ENCODE peak calls at places on chromosomes 3 and 15, in six cellular contexts. E, B, G, H, C and O are unnamed samples.

GRCh38 chr15:40743921-40744809 is 10.9 kb downstream of the RMDN3 start:
- DNase-seq in E (no peak), H (no peak), G (no peak), B (peak), C (no peak), O (no peak)

GRCh38 chr15:65902373-65902772 is 33.1 kb downstream of the RAB11A start:
- DNase-seq in G (no peak), B (peak), E (peak), H (peak), C (peak), O (no peak)

GRCh38 chr15:73856458-73857192 is 16.7 kb upstream of the TBC1D21 start:
- DNase-seq in G (no peak), H (no peak), E (no peak), B (peak), C (no peak), O (no peak)

GRCh38 chr3:190024912-190025311 is 95.8 kb downstream of the P3H2 start:
- DNase-seq in G (no peak), C (no peak), E (no peak), B (no peak), H (no peak), O (no peak)

GRCh38 chr15:25185791-25186190 is 231.0 kb downstream of the SNRPN start:
- DNase-seq in C (peak), E (no peak), H (no peak), G (peak), B (peak), O (peak)

GRCh38 chr3:45041666-45042065 is 15.6 kb downstream of the CLEC3B start:
- DNase-seq in B (no peak), G (no peak), H (no peak), E (no peak), C (no peak), O (no peak)

GRCh38 chr3:170178631-170179030 is 2.9 kb downstream of the PHC3 start:
- DNase-seq in H (no peak), G (no peak), E (no peak), C (no peak), B (no peak), O (no peak)

GRCh38 chr3:43343185-43343584 is 56.8 kb downstream of the SNRK start:
- DNase-seq in C (no peak), B (no peak), E (no peak), H (no peak), G (no peak), O (no peak)

GRCh38 chr3:188262913-188263683 is 109.1 kb downstream of the LPP start:
- DNase-seq in G (no peak), E (no peak), H (no peak), C (peak), B (peak), O (peak)

GRCh38 chr15:32692286-32692685 is 25.5 kb upstream of the GREM1 start:
- DNase-seq in E (no peak), H (no peak), B (no peak), G (no peak), C (no peak), O (no peak)

GRCh38 chr3:195045481-195045880 is 225.5 kb downstream of the XXYLT1 start:
- DNase-seq in B (no peak), E (no peak), C (no peak), H (no peak), G (peak), O (no peak)

GRCh38 chr3:58039609-58040008 is 31.4 kb downstream of the FLNB start:
- DNase-seq in G (no peak), H (no peak), B (no peak), C (no peak), E (no peak), O (no peak)

GRCh38 chr3:188183452-188183851 is 29.5 kb downstream of the LPP start:
- DNase-seq in C (no peak), H (no peak), G (no peak), E (no peak), B (no peak), O (no peak)

GRCh38 chr15:74653426-74654082 is 37.9 kb downstream of the CLK3 start:
- DNase-seq in C (no peak), H (no peak), E (no peak), B (peak), G (no peak), O (no peak)

GRCh38 chr3:105676621-105677300 is 192.1 kb downstream of the CBLB start:
- DNase-seq in B (no peak), H (no peak), C (no peak), G (no peak), E (no peak), O (no peak)

GRCh38 chr3:46386206-46386605 is 15.5 kb downstream of the CCR5 start:
- DNase-seq in C (no peak), E (no peak), H (no peak), G (no peak), B (no peak), O (no peak)

GRCh38 chr3:129344540-129345220 is 66.0 kb downstream of the HMCES start:
- DNase-seq in E (peak), B (no peak), H (no peak), G (no peak), C (no peak), O (peak)

GRCh38 chr3:107740992-107741896 is 218.5 kb downstream of the BBX start:
- DNase-seq in E (no peak), C (no peak), H (no peak), B (no peak), G (no peak), O (no peak)

GRCh38 chr3:122938756-122939425 is 88.7 kb downstream of the SEMA5B start:
- DNase-seq in C (peak), B (no peak), E (no peak), G (no peak), H (peak), O (no peak)

GRCh38 chr15:25852696-25853524 is 10.2 kb downstream of the ATP10A start:
- DNase-seq in E (no peak), G (no peak), H (no peak), B (no peak), C (no peak), O (no peak)

GRCh38 chr15:74956648-74957300 is at the start of gene RPP25:
- DNase-seq in G (peak), H (peak), E (peak), C (peak), B (peak), O (peak)

GRCh38 chr15:69036856-69037255 is 22.4 kb downstream of the NOX5 start:
- DNase-seq in E (no peak), B (no peak), C (no peak), H (no peak), G (no peak), O (no peak)

GRCh38 chr3:41318520-41318919 is 119.2 kb downstream of the CTNNB1 start:
- DNase-seq in C (no peak), H (no peak), B (no peak), E (no peak), G (no peak), O (no peak)

GRCh38 chr3:70550723-70551319 is 238.4 kb upstream of the MDFIC2 start:
- DNase-seq in B (peak), H (peak), G (peak), C (peak), E (no peak), O (peak)

GRCh38 chr3:4426782-4427344 is 40.2 kb downstream of the SUMF1 start:
- DNase-seq in H (no peak), G (no peak), E (no peak), C (no peak), B (no peak), O (no peak)

GRCh38 chr15:46146915-46147314 is 512.1 kb downstream of the SQOR start:
- DNase-seq in H (no peak), E (no peak), G (no peak), B (no peak), C (no peak), O (no peak)

GRCh38 chr3:101423984-101424888 is 88.8 kb downstream of the SENP7 start:
- DNase-seq in G (no peak), B (no peak), E (no peak), C (no peak), H (no peak), O (no peak)

GRCh38 chr3:162517110-162517509 is 1020.5 kb downstream of the OTOL1 start:
- DNase-seq in G (no peak), C (no peak), H (no peak), B (no peak), E (no peak), O (no peak)

GRCh38 chr3:127002195-127003174 is 19.6 kb downstream of the PLXNA1 start:
- DNase-seq in E (no peak), G (peak), H (peak), B (peak), C (peak), O (peak)

GRCh38 chr15:38216763-38217162 is 35.9 kb upstream of the SPRED1 start:
- DNase-seq in B (no peak), E (no peak), H (no peak), G (no peak), C (no peak), O (no peak)

GRCh38 chr3:128555098-128555825 is 62.3 kb upstream of the GATA2 start:
- DNase-seq in E (no peak), B (peak), H (no peak), G (peak), C (peak), O (no peak)

GRCh38 chr15:67136802-67137201 is 71.4 kb downstream of the SMAD3 start:
- DNase-seq in H (no peak), C (no peak), G (no peak), E (no peak), B (no peak), O (no peak)

GRCh38 chr15:48647963-48648362 is 2.5 kb upstream of the FBN1 start:
- DNase-seq in B (no peak), E (no peak), G (peak), H (no peak), C (no peak), O (no peak)

GRCh38 chr15:63196846-63197245 is 7.4 kb downstream of the RAB8B start:
- DNase-seq in B (no peak), G (no peak), C (no peak), E (no peak), H (no peak), O (no peak)

GRCh38 chr3:2579206-2579605 is 480.5 kb downstream of the CNTN4 start:
- DNase-seq in H (no peak), B (no peak), G (no peak), C (no peak), E (no peak), O (no peak)

GRCh38 chr3:102174312-102174712 is 260.5 kb upstream of the ZPLD1 start:
- DNase-seq in G (no peak), E (no peak), B (no peak), C (no peak), H (no peak), O (no peak)

GRCh38 chr3:12689997-12690711 is 26.2 kb upstream of the RAF1 start:
- DNase-seq in B (no peak), C (no peak), H (no peak), G (no peak), E (no peak), O (peak)
- H3K27ac ChIP-seq in B (no peak), C (no peak), H (no peak), G (no peak), E (no peak), O (no peak)

GRCh38 chr3:50165388-50166308 is 10.5 kb downstream of the SEMA3F start:
- DNase-seq in C (no peak), E (no peak), B (no peak), H (no peak), G (peak), O (peak)
- H3K27ac ChIP-seq in C (peak), E (peak), B (peak), H (peak), G (peak), O (peak)

GRCh38 chr3:119762876-119763275 is 19.0 kb upstream of the NR1I2 start:
- DNase-seq in C (no peak), G (no peak), B (no peak), E (no peak), H (no peak), O (no peak)
- H3K27ac ChIP-seq in C (no peak), G (no peak), B (no peak), E (no peak), H (no peak), O (no peak)

DNA sequence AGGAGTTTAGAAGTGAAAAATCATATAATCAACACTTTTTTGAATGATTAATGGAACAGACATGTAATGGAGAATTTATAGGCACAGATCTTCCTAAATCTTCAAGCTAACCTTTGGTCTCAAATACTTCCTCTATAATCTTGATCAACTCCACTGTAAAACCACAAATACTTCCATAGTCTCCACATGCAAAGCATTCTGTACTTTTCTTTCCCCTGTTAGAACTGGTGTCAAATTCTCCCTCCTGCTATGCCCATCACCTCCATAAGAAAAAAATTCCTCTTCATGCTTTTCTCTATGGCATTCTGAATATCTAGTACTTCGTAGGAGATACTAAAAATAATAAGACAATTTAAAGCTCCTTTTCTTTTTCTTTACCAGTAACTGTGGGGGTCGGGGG is 214.3 kb downstream of the ADAMTS9 start:
- DNase-seq in B (no peak), C (no peak), E (no peak), G (no peak), H (no peak), O (no peak)
- H3K27ac ChIP-seq in B (no peak), C (no peak), E (no peak), G (no peak), H (no peak), O (no peak)

GRCh38 chr15:31352283-31352880 is 25.7 kb downstream of the KLF13 start:
- DNase-seq in B (peak), E (no peak), G (no peak), C (peak), H (no peak), O (no peak)
- H3K27ac ChIP-seq in B (peak), E (no peak), G (no peak), C (peak), H (peak), O (peak)

GRCh38 chr15:58627706-58628105 is 121.8 kb downstream of the ADAM10 start:
- DNase-seq in C (no peak), E (no peak), B (no peak), G (no peak), H (no peak), O (no peak)

GRCh38 chr15:58629625-58630024 is 119.9 kb downstream of the ADAM10 start:
- DNase-seq in H (no peak), E (no peak), C (no peak), G (no peak), B (no peak), O (no peak)

GRCh38 chr15:58631319-58631718 is 118.2 kb downstream of the ADAM10 start:
- DNase-seq in B (no peak), G (no peak), H (no peak), C (no peak), E (no peak), O (no peak)

GRCh38 chr15:58628206-58629057 is 121.1 kb downstream of the ADAM10 start:
- DNase-seq in C (no peak), H (no peak), G (no peak), B (no peak), E (no peak), O (no peak)

GRCh38 chr15:58632789-58633188 is 116.7 kb downstream of the ADAM10 start:
- DNase-seq in E (no peak), C (no peak), G (no peak), H (no peak), B (no peak), O (no peak)
- H3K27ac ChIP-seq in E (no peak), C (no peak), G (no peak), H (no peak), B (no peak), O (no peak)

DNA sequence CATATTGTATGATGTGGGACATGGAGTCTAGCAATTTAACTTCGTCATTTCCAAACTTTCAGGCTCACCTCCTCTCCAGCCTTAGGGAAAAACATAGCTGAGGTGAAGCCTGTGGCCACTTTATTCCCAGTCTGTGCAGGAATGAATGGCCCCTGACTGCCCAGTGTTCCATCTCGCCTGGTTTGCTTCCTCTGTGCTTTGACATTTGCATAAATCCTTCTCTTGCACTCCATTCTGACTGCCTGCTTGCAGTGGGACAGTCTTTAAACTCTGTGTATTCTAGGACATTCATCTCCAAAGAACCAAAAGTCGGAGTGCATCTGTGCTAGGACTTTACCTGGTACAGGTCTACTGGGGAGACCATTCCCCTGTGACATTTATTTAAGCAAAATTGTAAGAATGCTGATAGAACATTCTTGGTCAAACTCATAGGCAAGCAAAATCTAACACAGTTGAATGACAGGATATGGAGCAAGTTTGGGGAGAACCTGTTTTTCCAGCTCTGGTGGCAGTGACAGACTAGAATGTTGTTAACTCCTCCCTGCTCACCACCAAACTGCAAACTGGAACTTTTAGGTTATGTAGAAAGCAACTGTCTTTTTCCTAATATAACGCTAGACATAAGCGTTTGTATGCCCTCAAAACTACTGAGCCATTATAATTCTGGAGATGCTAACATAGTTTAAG is 22.1 kb downstream of the TMED3 start:
- DNase-seq in C (no peak), G (no peak), E (no peak), H (no peak), B (no peak), O (no peak)
- H3K27ac ChIP-seq in C (no peak), G (no peak), E (no peak), H (no peak), B (no peak), O (no peak)

DNA sequence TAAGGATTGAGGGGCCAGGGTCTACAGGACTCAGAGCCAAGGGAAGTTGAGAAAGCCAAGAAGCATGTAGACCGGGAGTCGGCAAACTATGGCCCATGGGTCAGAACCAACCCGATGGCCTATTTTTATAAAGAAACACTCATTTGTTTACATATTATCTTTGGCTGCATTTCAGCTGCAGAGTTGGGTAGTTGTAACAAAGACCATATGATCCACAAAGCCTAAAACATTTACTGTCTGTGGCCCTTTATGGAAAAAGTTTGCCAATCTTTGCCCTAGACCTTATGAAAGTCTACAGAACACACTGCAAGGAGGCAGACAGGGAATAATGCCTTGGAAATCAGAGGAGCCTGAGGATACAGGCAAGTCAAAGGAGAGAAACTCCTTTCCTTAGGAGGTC is 63.2 kb upstream of the MNS1 start:
- DNase-seq in H (no peak), B (no peak), C (no peak), G (no peak), E (no peak), O (no peak)
- H3K27ac ChIP-seq in H (no peak), B (no peak), C (no peak), G (no peak), E (no peak), O (no peak)

GRCh38 chr3:134328147-134328591 is 46.1 kb downstream of the AMOTL2 start:
- DNase-seq in E (no peak), C (peak), B (no peak), G (no peak), H (no peak), O (peak)

GRCh38 chr3:134327594-134327975 is 46.7 kb downstream of the AMOTL2 start:
- DNase-seq in B (no peak), H (no peak), E (peak), G (no peak), C (no peak), O (no peak)

GRCh38 chr3:134325722-134326121 is 48.5 kb downstream of the AMOTL2 start:
- DNase-seq in G (no peak), C (no peak), B (peak), H (no peak), E (no peak), O (no peak)

GRCh38 chr3:134326126-134326525 is 48.1 kb downstream of the AMOTL2 start:
- DNase-seq in H (no peak), B (no peak), C (no peak), E (no peak), G (no peak), O (no peak)

GRCh38 chr3:134326760-134327593 is 47.3 kb downstream of the AMOTL2 start:
- DNase-seq in C (peak), B (peak), H (peak), E (no peak), G (peak), O (no peak)
- H3K27ac ChIP-seq in C (peak), B (peak), H (peak), E (peak), G (no peak), O (peak)

GRCh38 chr3:66367979-66368378 is 132.8 kb downstream of the LRIG1 start:
- DNase-seq in B (no peak), G (no peak), C (no peak), E (no peak), H (no peak), O (no peak)

GRCh38 chr3:66366747-66367146 is 134.1 kb downstream of the LRIG1 start:
- DNase-seq in C (no peak), B (no peak), E (no peak), H (no peak), G (no peak), O (no peak)

GRCh38 chr3:66362541-66362941 is 138.3 kb downstream of the LRIG1 start:
- DNase-seq in B (no peak), G (no peak), H (no peak), C (no peak), E (no peak), O (no peak)

GRCh38 chr3:66363133-66363532 is 137.7 kb downstream of the LRIG1 start:
- DNase-seq in C (no peak), E (no peak), G (no peak), H (no peak), B (no peak), O (no peak)

DNA sequence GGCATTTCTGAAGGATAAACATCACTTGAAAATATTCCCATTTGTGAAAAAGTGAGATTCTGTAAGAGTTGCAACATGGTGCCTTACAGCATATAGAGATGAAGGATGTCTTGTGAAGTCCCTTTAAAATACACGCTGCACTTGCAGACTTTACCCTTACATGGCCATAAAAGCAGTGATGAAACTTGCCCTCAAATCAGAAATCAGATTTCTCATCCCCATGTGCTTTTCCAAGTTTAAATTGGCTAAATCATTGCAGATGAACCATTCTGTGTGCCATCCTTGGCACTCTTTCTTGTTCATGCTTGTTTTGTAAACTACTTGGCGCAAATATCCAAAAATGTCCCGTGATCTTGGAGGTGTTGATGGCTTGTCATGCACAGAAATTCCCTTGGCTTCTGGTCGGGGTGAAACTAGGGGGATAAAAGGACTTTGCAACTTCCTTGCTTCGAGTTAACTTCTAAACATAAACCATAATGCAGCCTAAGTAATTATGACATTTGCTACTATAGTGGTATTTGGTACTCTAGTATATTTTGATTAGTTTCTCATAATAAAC is 135.7 kb downstream of the LRIG1 start:
- DNase-seq in C (no peak), B (no peak), G (no peak), E (no peak), H (no peak), O (no peak)
- H3K27ac ChIP-seq in C (no peak), B (peak), G (no peak), E (no peak), H (peak), O (no peak)